ENCODE peak calls at places on chromosomes 13 and 19, in six cellular contexts. F is T-helper 17 cell, U is kidney epithelial cell, H is Peyer's patch, K is posterior cingulate gyrus, J is prostate gland. W is an unnamed sample.

GRCh38 chr19:44662686-44663085 is 8.6 kb upstream of the CEACAM19 start:
- DNase-seq in F (no peak), H (no peak), K (no peak), J (no peak), U (no peak), W (no peak)

GRCh38 chr19:13848811-13849241 is 28.1 kb upstream of the NANOS3 start:
- DNase-seq in U (no peak), J (no peak), K (no peak), F (no peak), H (no peak), W (no peak)

GRCh38 chr13:31328549-31329229 is 128.9 kb downstream of the B3GLCT start:
- DNase-seq in J (no peak), H (no peak), K (no peak), F (no peak), U (peak), W (no peak)

GRCh38 chr13:112616586-112617381 is 28.8 kb upstream of the TUBGCP3 start:
- DNase-seq in J (no peak), F (no peak), U (no peak), H (no peak), K (no peak), W (no peak)

GRCh38 chr13:102012299-102013293 is 389.3 kb downstream of the FGF14 start:
- DNase-seq in U (no peak), K (peak), F (no peak), H (no peak), J (no peak), W (no peak)

GRCh38 chr19:51326216-51327065 is 15.0 kb downstream of the IGLON5 start:
- DNase-seq in H (no peak), F (no peak), K (no peak), U (no peak), J (no peak), W (no peak)

GRCh38 chr13:58048670-58049069 is 417.1 kb downstream of the PCDH17 start:
- DNase-seq in F (no peak), K (no peak), H (no peak), J (no peak), U (peak), W (no peak)

GRCh38 chr19:40305403-40305802 is 20.3 kb upstream of the AKT2 start:
- DNase-seq in J (peak), F (peak), U (peak), K (peak), H (peak), W (peak)

GRCh38 chr19:53183146-53183545 is 10.0 kb downstream of the ZNF665 start:
- DNase-seq in H (no peak), F (no peak), K (no peak), U (no peak), J (no peak), W (no peak)

GRCh38 chr13:107234315-107234714 is 666.4 kb upstream of the ARGLU1 start:
- DNase-seq in U (no peak), J (no peak), F (no peak), H (no peak), K (no peak), W (no peak)

GRCh38 chr19:12478234-12478941 is 6.2 kb downstream of the ZNF709 start:
- DNase-seq in J (peak), H (no peak), K (no peak), F (no peak), U (no peak), W (no peak)

GRCh38 chr13:106372199-106373160 is 163.0 kb downstream of the EFNB2 start:
- DNase-seq in J (no peak), U (no peak), K (no peak), F (no peak), H (no peak), W (no peak)

GRCh38 chr13:111210488-111210887 is 95.4 kb downstream of the ARHGEF7 start:
- DNase-seq in H (no peak), U (peak), K (peak), J (no peak), F (no peak), W (no peak)

GRCh38 chr13:85284349-85284748 is 514.9 kb downstream of the SLITRK6 start:
- DNase-seq in H (no peak), K (no peak), U (no peak), F (no peak), J (no peak), W (no peak)

GRCh38 chr13:70960841-70961443 is 852.7 kb upstream of the KLHL1 start:
- DNase-seq in J (no peak), H (no peak), F (no peak), U (peak), K (no peak), W (no peak)

GRCh38 chr19:43525836-43526771 is 897 bp downstream of the ETHE1 start:
- DNase-seq in J (peak), F (no peak), U (no peak), K (no peak), H (peak), W (peak)

GRCh38 chr13:95075506-95075905 is 225.7 kb downstream of the ABCC4 start:
- DNase-seq in H (no peak), K (no peak), F (no peak), J (no peak), U (no peak), W (no peak)

GRCh38 chr13:51814825-51815650 is 11.1 kb upstream of the DHRS12 start:
- DNase-seq in H (peak), J (peak), U (no peak), K (peak), F (peak), W (peak)

GRCh38 chr19:1856698-1857603 is 6.4 kb downstream of the KLF16 start:
- DNase-seq in F (no peak), H (peak), J (peak), U (no peak), K (no peak), W (peak)

GRCh38 chr19:34818270-34818669 is 45.3 kb upstream of the ZNF599 start:
- DNase-seq in K (no peak), J (no peak), H (no peak), U (no peak), F (no peak), W (no peak)

GRCh38 chr13:43232144-43232840 is 208.9 kb downstream of the DNAJC15 start:
- DNase-seq in H (no peak), U (no peak), F (no peak), J (no peak), K (no peak), W (no peak)

GRCh38 chr19:6717036-6717435 is 3.4 kb downstream of the C3 start:
- DNase-seq in J (no peak), K (no peak), U (no peak), H (no peak), F (no peak), W (no peak)

GRCh38 chr13:51494151-51494550 is 41.3 kb upstream of the INTS6 start:
- DNase-seq in U (no peak), K (no peak), F (no peak), J (no peak), H (no peak), W (no peak)

W was measured in left lobe of liver.